ENCODE peak calls at places on chromosomes 12 and 14, in seven cellular contexts. I, Q, P, Z, B, Y and M are unnamed samples. For H3K4me1, the result is how much of the 10 kb centered on the place peaks cover.

GRCh38 chr12:42372154-42372791 is 46.3 kb downstream of the PPHLN1 start:
- DNase-seq in B (peak), Q (no peak), P (peak), Y (no peak), I (no peak), Z (no peak), M (no peak)

GRCh38 chr14:94342334-94342934 is 19.3 kb upstream of the SERPINA6 start:
- DNase-seq in B (peak), P (peak), I (peak), Y (peak), Q (peak), Z (peak), M (peak)

GRCh38 chr14:90087433-90087832 is 25.6 kb downstream of the KCNK13 start:
- DNase-seq in Q (no peak), Z (peak), Y (peak), I (peak), B (peak), P (peak), M (peak)

GRCh38 chr12:15712823-15713663 is 76.1 kb downstream of the EPS8 start:
- DNase-seq in Y (peak), Q (no peak), B (peak), P (peak), Z (peak), I (peak), M (peak)

GRCh38 chr14:27725482-27725881 is 1041.1 kb upstream of the FOXG1 start:
- DNase-seq in Y (no peak), I (no peak), P (no peak), B (no peak), Q (no peak), Z (no peak), M (no peak)

GRCh38 chr12:28177461-28177860 is 12.8 kb upstream of the CCDC91 start:
- DNase-seq in P (no peak), Z (no peak), Y (no peak), Q (no peak), I (no peak), B (no peak), M (no peak)

GRCh38 chr12:117060236-117060926 is 38.8 kb downstream of the TESC start:
- DNase-seq in P (no peak), B (no peak), Y (no peak), I (no peak), Q (no peak), Z (no peak), M (no peak)

GRCh38 chr12:50751921-50752721 is 11.8 kb upstream of the ATF1 start:
- DNase-seq in B (no peak), Y (no peak), I (no peak), Q (no peak), Z (no peak), P (peak), M (no peak)

GRCh38 chr14:99190696-99191662 is 81.0 kb downstream of the BCL11B start:
- DNase-seq in Q (no peak), Y (no peak), B (no peak), P (no peak), Z (no peak), I (no peak), M (no peak)

GRCh38 chr14:102866982-102867761 is 55.3 kb upstream of the AMN start:
- DNase-seq in Z (no peak), Y (no peak), Q (no peak), P (no peak), I (no peak), B (no peak), M (no peak)

GRCh38 chr14:84643438-84643837 is 886.5 kb upstream of the FLRT2 start:
- DNase-seq in Y (no peak), Q (no peak), Z (no peak), I (no peak), P (no peak), B (no peak), M (no peak)

GRCh38 chr14:79822034-79822433 is 389.3 kb downstream of the DIO2 start:
- DNase-seq in P (no peak), Y (no peak), Z (no peak), Q (no peak), B (no peak), I (no peak), M (no peak)

GRCh38 chr14:82642425-82642824 is 1108.8 kb upstream of the SEL1L start:
- DNase-seq in P (peak), B (no peak), Z (no peak), I (no peak), Y (no peak), Q (peak), M (no peak)

GRCh38 chr12:15600223-15600935 is 188.8 kb downstream of the EPS8 start:
- DNase-seq in P (no peak), B (no peak), Q (no peak), I (no peak), Z (no peak), Y (no peak), M (no peak)

GRCh38 chr12:30508205-30508967 is 187.3 kb downstream of the IPO8 start:
- DNase-seq in Q (no peak), Z (no peak), I (no peak), Y (no peak), B (no peak), P (no peak), M (no peak)

GRCh38 chr14:91084516-91084915 is 24.1 kb upstream of the RPS6KA5 start:
- DNase-seq in P (no peak), Q (no peak), Z (no peak), B (no peak), Y (no peak), I (no peak), M (no peak)

GRCh38 chr12:127300753-127301152 is 966.2 kb upstream of the TMEM132C start:
- DNase-seq in Z (no peak), B (no peak), P (no peak), Y (no peak), I (no peak), Q (no peak), M (no peak)

GRCh38 chr12:121036810-121037326 is 2.2 kb downstream of the OASL start:
- DNase-seq in B (no peak), Q (no peak), P (no peak), Y (no peak), I (no peak), Z (no peak), M (no peak)

GRCh38 chr14:63287661-63288483 is 30.9 kb downstream of the GPHB5 start:
- DNase-seq in P (no peak), B (no peak), I (no peak), Z (no peak), Y (no peak), Q (no peak), M (no peak)

GRCh38 chr12:25332143-25332542 is 81.4 kb upstream of the KRAS start:
- DNase-seq in Q (no peak), P (no peak), Y (no peak), B (no peak), I (no peak), Z (no peak), M (no peak)

GRCh38 chr12:49553512-49554088 is 14.3 kb downstream of the MCRS1 start:
- DNase-seq in I (no peak), Q (no peak), Z (no peak), B (no peak), P (peak), Y (no peak), M (no peak)

GRCh38 chr14:76352639-76353281 is 23.2 kb upstream of the ESRRB start:
- DNase-seq in Z (peak), P (peak), I (peak), Y (no peak), B (peak), Q (peak), M (peak)

GRCh38 chr14:104978774-104979691 is 859 bp upstream of the AHNAK2 start:
- DNase-seq in Q (peak), P (no peak), B (no peak), Z (no peak), Y (peak), I (no peak), M (no peak)

GRCh38 chr12:109463776-109464175 is 13.3 kb downstream of the KCTD10 start:
- DNase-seq in I (no peak), P (no peak), Y (no peak), Z (no peak), B (no peak), Q (no peak), M (no peak)

GRCh38 chr12:123387508-123388217 is 3.7 kb downstream of the KMT5A start:
- DNase-seq in B (no peak), Y (no peak), Q (no peak), P (no peak), Z (no peak), I (no peak), M (no peak)

GRCh38 chr14:84646791-84647500 is 883.0 kb upstream of the FLRT2 start:
- DNase-seq in I (no peak), Y (no peak), Q (no peak), Z (no peak), P (no peak), B (no peak), M (no peak)

GRCh38 chr12:90366286-90366685 is 588.7 kb downstream of the CCER1 start:
- DNase-seq in Z (no peak), B (no peak), I (no peak), Y (no peak), P (no peak), Q (no peak), M (no peak)

GRCh38 chr14:28761438-28762289 is 4.9 kb upstream of the FOXG1 start:
- DNase-seq in Z (no peak), P (no peak), Q (no peak), B (no peak), I (no peak), Y (no peak), M (no peak)

GRCh38 chr12:26847431-26847830 is 14.4 kb upstream of the ITPR2 start:
- DNase-seq in B (no peak), I (no peak), P (no peak), Z (no peak), Y (no peak), Q (no peak), M (peak)

GRCh38 chr12:118467576-118467975 is 91.2 kb downstream of the SUDS3 start:
- DNase-seq in Y (no peak), Q (no peak), B (no peak), P (no peak), I (no peak), Z (no peak), M (no peak)

GRCh38 chr14:72636871-72637270 is 257.0 kb downstream of the DPF3 start:
- DNase-seq in Y (no peak), I (no peak), B (no peak), P (no peak), Q (no peak), Z (no peak), M (no peak)

GRCh38 chr14:55350461-55350860 is 61.2 kb downstream of the ATG14 start:
- DNase-seq in Y (no peak), Z (no peak), I (no peak), B (no peak), P (no peak), Q (no peak), M (no peak)

DNA sequence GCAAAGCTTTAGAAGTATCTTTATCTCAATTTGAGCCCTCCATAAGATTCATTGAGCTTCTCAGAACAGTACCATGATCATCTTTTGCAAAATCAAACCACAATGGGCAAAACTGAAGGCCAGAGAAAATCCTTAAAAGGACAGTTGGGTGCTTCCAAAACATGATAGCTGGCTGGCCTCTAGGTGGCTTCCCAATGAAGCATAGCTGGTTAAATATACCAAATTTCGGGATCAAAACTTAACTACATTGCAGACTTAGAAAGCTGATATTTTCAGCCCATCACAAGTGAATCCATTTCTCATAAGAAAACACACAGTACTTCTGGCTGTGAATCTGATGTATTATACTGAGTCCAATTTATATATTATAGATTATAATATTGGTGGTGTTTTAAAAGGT is 15.3 kb upstream of the PIK3C2G start:
- DNase-seq in Z (no peak), B (no peak), Y (no peak), Q (no peak), I (no peak), P (peak), M (no peak)
- TF ChIP-seq POLR2A in Z (no peak), B (no peak), Y (no peak), Q (no peak), I (no peak), P (no peak), M (no peak)

DNA sequence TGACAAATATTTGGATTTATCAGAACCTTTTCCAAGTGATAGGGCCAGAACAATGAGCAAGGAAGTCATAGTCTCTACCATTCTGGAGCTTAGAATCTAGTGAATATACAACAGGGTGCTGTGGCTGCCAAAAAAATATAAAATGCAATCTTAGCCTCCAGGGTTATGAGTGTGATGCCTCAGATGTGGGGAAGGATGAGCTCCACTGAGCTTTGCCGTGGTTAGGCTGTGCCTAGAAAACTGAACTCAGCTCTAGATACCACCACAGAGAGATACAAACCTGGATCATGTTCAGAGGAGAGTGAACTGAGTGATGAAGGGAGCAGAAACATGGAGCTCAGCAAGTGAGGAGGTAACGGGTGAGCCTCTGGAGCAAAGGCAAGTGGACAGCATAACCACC is 138.1 kb upstream of the HIF1A start:
- DNase-seq in P (no peak), B (no peak), Q (no peak), Y (no peak), I (no peak), Z (no peak), M (no peak)
- H3K4me1 ChIP-seq in P (half or more), B (under half), Q (under half), Y (under half), I (under half), Z (under half), M (half or more)

GRCh38 chr12:6157482-6157881 is 33.0 kb upstream of the VWF start:
- DNase-seq in I (no peak), B (no peak), Y (no peak), Q (no peak), P (no peak), Z (no peak), M (no peak)
- H3K4me3 ChIP-seq in I (no peak), B (no peak), Y (no peak), Q (no peak), P (no peak), Z (no peak), M (no peak)

DNA sequence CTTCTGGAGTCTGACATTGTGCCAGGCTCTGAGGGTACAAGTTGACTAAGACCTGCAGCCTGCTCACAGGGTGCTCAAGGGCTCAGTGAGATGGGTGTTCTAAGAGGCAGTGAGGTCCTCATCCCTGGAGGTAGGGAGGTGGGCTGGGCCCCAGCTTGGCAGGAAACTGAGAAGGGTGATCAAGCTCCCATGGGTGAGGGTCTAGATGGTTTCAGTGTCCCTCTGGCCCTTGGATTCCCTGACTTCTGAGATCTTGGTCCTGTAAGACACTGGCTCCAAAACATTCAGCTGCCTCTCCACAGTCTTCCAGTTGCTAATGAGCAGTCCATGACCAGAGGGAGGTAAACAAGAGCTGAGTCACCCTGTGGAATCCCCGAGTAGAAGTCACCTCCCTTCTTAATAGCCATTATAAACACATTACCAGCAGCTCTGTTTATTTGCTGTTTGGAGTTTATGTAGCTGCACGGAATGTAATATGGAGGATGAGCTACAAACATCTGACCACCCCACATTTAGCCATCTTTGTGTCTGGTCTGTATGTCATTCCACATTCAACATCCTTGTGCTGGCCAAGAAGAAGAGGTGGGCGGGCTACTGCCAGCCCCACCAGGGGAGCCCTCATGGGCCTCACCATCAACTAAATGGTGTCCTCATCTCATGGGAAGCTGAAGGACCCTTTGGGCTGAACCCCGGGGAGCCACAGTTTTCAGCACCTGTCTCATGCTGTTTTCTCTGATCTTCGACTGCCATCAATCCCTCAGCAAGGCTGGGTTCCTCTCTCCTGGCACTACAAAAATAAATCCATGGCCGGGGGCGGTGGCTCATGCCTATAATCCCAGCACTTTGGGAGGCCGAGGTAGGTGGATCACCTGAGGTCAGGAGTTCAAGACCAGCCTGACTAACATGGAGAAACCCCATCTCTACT is 37.2 kb upstream of the BDKRB2 start:
- DNase-seq in P (peak), Y (peak), Q (no peak), B (no peak), Z (peak), I (no peak), M (no peak)
- TF ChIP-seq POLR2A in P (no peak), Y (no peak), Q (no peak), B (no peak), Z (peak), I (no peak), M (no peak)

DNA sequence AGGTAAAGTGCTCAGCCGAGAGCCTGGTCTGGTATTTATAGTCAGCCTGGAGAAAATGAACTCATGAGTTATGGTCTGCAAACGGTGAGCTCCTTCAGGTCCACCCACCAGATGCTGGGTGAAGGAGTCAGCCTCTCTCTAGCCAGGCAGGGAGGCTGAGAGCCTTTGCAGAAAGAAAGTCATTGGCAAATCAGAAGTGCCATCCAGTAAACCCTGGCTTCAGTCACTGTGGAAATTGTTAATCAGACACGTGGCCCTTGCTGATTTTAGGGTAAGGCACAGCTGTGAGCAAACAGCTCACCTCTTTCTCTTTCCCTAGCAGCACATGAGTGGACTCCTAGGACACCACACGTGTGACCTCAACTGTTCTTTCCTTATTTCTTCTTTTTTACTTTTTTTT is 44.9 kb downstream of the CHST11 start:
- DNase-seq in Y (no peak), Q (no peak), B (no peak), P (no peak), I (no peak), Z (no peak), M (no peak)
- H3K4me1 ChIP-seq in Y (under half), Q (under half), B (under half), P (under half), I (under half), Z (under half), M (under half)

GRCh38 chr14:106872619-106873446 is 1346.5 kb downstream of the TMEM121 start:
- DNase-seq in P (peak), Z (peak), B (peak), Y (no peak), Q (peak), I (no peak), M (no peak)
- H3K4me3 ChIP-seq in P (no peak), Z (peak), B (no peak), Y (no peak), Q (no peak), I (no peak), M (no peak)